ENCODE peak calls at places on chromosomes 4 and X, in five cellular contexts. B is H1, Y is colonic mucosa, J is SK-N-SH, C is endodermal cell. R is an unnamed sample. For H3K27me3, the result is how much of the 10 kb centered on the place peaks cover.

GRCh38 chrX:94365736-94366135 is 691.7 kb downstream of the FAM133A start:
- DNase-seq in B (no peak), Y (no peak), J (no peak), C (no peak), R (no peak)

GRCh38 chr4:152265149-152265621 is 270.7 kb downstream of the FBXW7 start:
- DNase-seq in B (no peak), Y (no peak), J (no peak), C (no peak), R (peak)

GRCh38 chr4:181944527-181944926 is 298.7 kb upstream of the TENM3 start:
- DNase-seq in B (no peak), Y (no peak), J (no peak), C (no peak), R (no peak)

GRCh38 chrX:45557390-45557789 is 356.7 kb upstream of the DIPK2B start:
- DNase-seq in B (no peak), Y (no peak), J (no peak), C (no peak), R (no peak)

GRCh38 chrX:40174594-40175415 is 77.0 kb upstream of the BCOR start:
- DNase-seq in B (no peak), Y (peak), J (peak), C (peak), R (no peak)

GRCh38 chr4:88963817-88964216 is 93.2 kb downstream of the FAM13A start:
- DNase-seq in B (no peak), Y (no peak), J (no peak), C (no peak), R (no peak)

GRCh38 chr4:138494931-138495330 is 252.8 kb upstream of the SLC7A11 start:
- DNase-seq in B (peak), Y (no peak), J (no peak), C (peak), R (no peak)

GRCh38 chrX:45421806-45422205 is 221.1 kb upstream of the DIPK2B start:
- DNase-seq in B (no peak), Y (no peak), J (no peak), C (no peak), R (no peak)

GRCh38 chrX:106100442-106100841 is 61.9 kb upstream of the SERPINA7 start:
- DNase-seq in B (no peak), Y (no peak), J (no peak), C (no peak), R (no peak)

GRCh38 chr4:183422962-183423653 is 21.3 kb upstream of the CDKN2AIP start:
- DNase-seq in B (no peak), Y (no peak), J (no peak), C (peak), R (no peak)

GRCh38 chrX:48937065-48937907 is 18.5 kb upstream of the PIM2 start:
- DNase-seq in B (no peak), Y (peak), J (no peak), C (peak), R (no peak)

GRCh38 chrX:119682019-119682989 is 10.7 kb downstream of the SEPTIN6 start:
- DNase-seq in B (no peak), Y (no peak), J (no peak), C (no peak), R (no peak)

GRCh38 chr4:166527500-166527899 is 654.5 kb downstream of the TLL1 start:
- DNase-seq in B (no peak), Y (no peak), J (no peak), C (peak), R (no peak)

GRCh38 chr4:159229164-159229563 is 126.3 kb downstream of the RAPGEF2 start:
- DNase-seq in B (no peak), Y (no peak), J (no peak), C (peak), R (peak)

GRCh38 chr4:144649646-144650045 is 3.7 kb downstream of the HHIP start:
- DNase-seq in B (no peak), Y (no peak), J (no peak), C (no peak), R (no peak)

GRCh38 chr4:139658185-139658584 is 7.4 kb upstream of the MGST2 start:
- DNase-seq in B (no peak), Y (no peak), J (no peak), C (peak), R (no peak)

GRCh38 chr4:17124767-17125166 is 226.3 kb upstream of the LDB2 start:
- DNase-seq in B (no peak), Y (no peak), J (no peak), C (no peak), R (no peak)

GRCh38 chr4:113958766-113959540 is 20.5 kb downstream of the ARSJ start:
- DNase-seq in B (no peak), Y (no peak), J (no peak), C (no peak), R (peak)

GRCh38 chr4:120692964-120693363 is 229.6 kb downstream of the PRDM5 start:
- DNase-seq in B (no peak), Y (peak), J (no peak), C (no peak), R (peak)

GRCh38 chr4:142141201-142141600 is 504.8 kb downstream of the IL15 start:
- DNase-seq in B (no peak), Y (no peak), J (no peak), C (no peak), R (no peak)

GRCh38 chr4:38664704-38665401 is 854 bp downstream of the KLF3 start:
- DNase-seq in B (no peak), Y (peak), J (peak), C (peak), R (no peak)

GRCh38 chr4:8329859-8330761 is 60.6 kb downstream of the HTRA3 start:
- DNase-seq in B (no peak), Y (no peak), J (no peak), C (peak), R (no peak)

GRCh38 chr4:155403886-155404285 is 27.1 kb upstream of the MAP9 start:
- DNase-seq in B (no peak), Y (no peak), J (peak), C (no peak), R (no peak)

GRCh38 chr4:80529021-80529420 is 193.5 kb downstream of the CFAP299 start:
- DNase-seq in B (no peak), Y (no peak), J (no peak), C (no peak), R (no peak)

DNA sequence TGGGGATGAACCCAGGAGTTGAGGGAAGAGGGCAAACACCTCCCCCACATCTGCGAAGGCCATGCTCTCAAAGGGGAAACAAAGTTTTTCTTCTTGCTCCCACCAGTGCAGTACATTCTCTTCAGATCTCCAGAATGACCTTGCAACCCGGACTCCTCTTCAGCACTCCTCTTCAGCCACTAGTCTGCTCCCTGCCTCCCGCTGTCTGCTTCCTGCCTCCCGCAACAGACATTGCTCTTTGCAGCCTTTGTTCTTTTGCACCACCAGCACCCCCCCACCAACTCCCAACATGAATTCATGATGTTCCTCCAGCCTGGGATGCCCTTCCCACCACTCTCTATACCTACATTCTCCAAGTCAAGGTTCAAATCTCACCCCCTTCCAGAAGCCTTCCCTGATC is 32.1 kb downstream of the UTP14A start:
- DNase-seq in B (no peak), Y (no peak), J (no peak), C (peak), R (no peak)
- H3K27me3 ChIP-seq in B (under half), Y (under half), J (under half), C (under half), R (under half)

DNA sequence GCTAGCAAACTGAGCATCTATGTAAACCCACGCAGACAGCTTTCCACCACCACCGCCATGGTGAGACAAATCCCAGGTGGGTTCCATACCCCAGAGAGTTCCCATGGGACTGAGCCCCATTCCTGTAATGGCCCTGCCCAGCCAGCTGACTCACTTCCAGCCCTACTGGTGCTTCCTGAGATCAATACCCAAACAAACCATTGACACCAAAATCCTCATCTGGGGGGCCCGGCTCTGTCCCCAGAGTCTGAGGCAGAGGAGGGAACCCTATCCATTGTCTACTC is 30.1 kb upstream of the JAKMIP1 start:
- DNase-seq in B (no peak), Y (no peak), J (no peak), C (peak), R (no peak)
- H3K27me3 ChIP-seq in B (under half), Y (under half), J (under half), C (under half), R (under half)

DNA sequence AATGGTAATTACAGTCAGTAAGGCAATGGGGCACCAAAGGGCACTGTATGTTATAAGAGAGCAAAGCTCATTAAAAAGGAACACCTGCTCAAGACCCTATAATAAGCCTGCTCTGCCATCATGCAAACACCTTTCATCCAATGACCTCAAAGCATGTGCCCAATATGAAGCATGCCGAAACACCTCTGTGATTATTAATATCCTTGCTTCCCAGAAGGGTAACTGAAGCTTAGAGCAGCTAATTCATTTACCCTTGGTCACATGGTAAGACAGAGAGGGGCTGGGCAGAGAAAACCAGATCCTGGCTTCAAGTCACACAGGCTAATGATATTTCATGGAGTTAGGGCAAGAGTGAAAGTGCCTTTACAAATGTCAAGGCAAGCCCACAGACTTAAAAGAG is 5.7 kb downstream of the AMOT start:
- DNase-seq in B (no peak), Y (no peak), J (no peak), C (no peak), R (no peak)
- H3K27me3 ChIP-seq in B (under half), Y (under half), J (under half), C (under half), R (under half)

GRCh38 chrX:25527596-25527995 is 511.8 kb upstream of the ARX start:
- DNase-seq in B (no peak), Y (no peak), J (no peak), C (no peak), R (no peak)
- H3K27me3 ChIP-seq in B (under half), Y (under half), J (under half), C (under half), R (under half)

DNA sequence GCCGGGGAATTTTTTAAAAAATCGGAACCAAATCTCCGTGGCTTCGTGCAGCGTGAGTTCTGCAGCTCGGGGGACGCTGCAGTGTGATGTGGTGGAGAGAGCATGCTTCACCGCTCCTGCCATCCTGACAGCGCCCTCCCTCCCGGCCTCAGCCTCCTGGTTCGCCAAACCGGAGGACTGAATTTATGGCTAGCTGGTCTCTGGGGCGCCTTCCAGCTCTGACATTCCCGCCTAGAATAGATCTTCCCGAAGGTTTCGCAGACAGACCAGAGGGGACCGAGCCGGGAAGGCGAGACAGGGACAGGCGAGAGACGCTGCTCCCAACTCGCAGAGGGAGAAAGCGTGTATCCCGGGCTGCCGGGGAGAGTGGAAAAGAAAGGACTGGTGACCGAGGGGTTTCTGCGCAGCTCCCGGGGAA is 25.9 kb downstream of the HOPX start:
- DNase-seq in B (peak), Y (no peak), J (peak), C (peak), R (no peak)
- H3K27me3 ChIP-seq in B (half or more), Y (under half), J (half or more), C (half or more), R (half or more)

GRCh38 chrX:137792214-137792613 is 226.3 kb downstream of the ZIC3 start:
- DNase-seq in B (no peak), Y (no peak), J (no peak), C (no peak), R (no peak)
- H3K27me3 ChIP-seq in B (under half), Y (under half), J (under half), C (under half), R (under half)

GRCh38 chrX:80486299-80486698 is 66.1 kb downstream of the TENT5D start:
- DNase-seq in B (no peak), Y (no peak), J (no peak), C (no peak), R (no peak)
- H3K27me3 ChIP-seq in B (under half), Y (under half), J (under half), C (under half), R (under half)

DNA sequence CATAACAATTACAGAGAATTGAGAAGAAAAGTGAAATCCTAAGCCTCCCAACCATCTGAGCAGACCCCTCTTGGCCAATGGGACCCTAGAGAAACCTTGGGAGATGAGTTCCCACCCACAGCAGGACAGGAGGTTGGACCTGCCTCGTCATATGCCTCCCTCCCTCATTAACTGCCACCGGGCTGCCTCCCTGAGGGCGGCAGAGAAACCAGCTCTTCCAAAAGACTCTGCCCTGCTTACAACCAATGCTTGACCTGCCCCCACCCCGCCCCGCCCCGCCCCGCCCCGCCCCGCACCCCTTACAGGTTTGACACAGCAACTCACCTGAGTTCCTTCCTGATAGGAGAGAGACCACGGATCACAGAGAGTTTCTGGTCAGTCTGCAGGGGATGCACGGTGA is 86.1 kb downstream of the ADRA2C start:
- DNase-seq in B (no peak), Y (no peak), J (no peak), C (peak), R (no peak)
- H3K27me3 ChIP-seq in B (under half), Y (under half), J (under half), C (under half), R (under half)

R was measured in BJ.